ENCODE peak calls at places on chromosomes 4 and X, in five cellular contexts. One of them, this sample, is unnamed.

GRCh38 chr4:140344111-140344510 is 29.3 kb upstream of the SCOC start:
- DNase-seq in tibial nerve: no peak
- DNase-seq in ovary: no peak
- DNase-seq in stomach: no peak
- DNase-seq in A549: no peak
- DNase-seq in this sample: no peak

GRCh38 chr4:73918058-73918457 is 48.9 kb downstream of the CXCL1 start:
- DNase-seq in tibial nerve: no peak
- DNase-seq in stomach: no peak
- DNase-seq in ovary: no peak
- DNase-seq in A549: no peak
- DNase-seq in this sample: no peak

GRCh38 chr4:114187592-114187991 is 208.1 kb upstream of the ARSJ start:
- DNase-seq in ovary: no peak
- DNase-seq in stomach: no peak
- DNase-seq in tibial nerve: no peak
- DNase-seq in A549: no peak
- DNase-seq in this sample: no peak

GRCh38 chrX:49960061-49960460 is 37.7 kb downstream of the CLCN5 start:
- DNase-seq in stomach: no peak
- DNase-seq in ovary: no peak
- DNase-seq in tibial nerve: no peak
- DNase-seq in A549: no peak
- DNase-seq in this sample: no peak

GRCh38 chr4:48877827-48878535 is 28.6 kb downstream of the OCIAD2 start:
- DNase-seq in tibial nerve: no peak
- DNase-seq in A549: no peak
- DNase-seq in ovary: no peak
- DNase-seq in stomach: no peak
- DNase-seq in this sample: no peak

GRCh38 chrX:17559728-17560379 is 177.4 kb upstream of the SCML1 start:
- DNase-seq in ovary: no peak
- DNase-seq in A549: peak
- DNase-seq in tibial nerve: no peak
- DNase-seq in stomach: peak
- DNase-seq in this sample: no peak

GRCh38 chrX:110003167-110004156 is 548 bp downstream of the TMEM164 start:
- DNase-seq in tibial nerve: no peak
- DNase-seq in A549: peak
- DNase-seq in ovary: peak
- DNase-seq in stomach: peak
- DNase-seq in this sample: no peak

GRCh38 chr4:146643812-146644401 is 5.2 kb downstream of the POU4F2 start:
- DNase-seq in A549: no peak
- DNase-seq in tibial nerve: no peak
- DNase-seq in stomach: no peak
- DNase-seq in ovary: no peak
- DNase-seq in this sample: no peak

GRCh38 chrX:147364896-147365295 is 546.8 kb upstream of the FMR1 start:
- DNase-seq in tibial nerve: no peak
- DNase-seq in A549: no peak
- DNase-seq in stomach: no peak
- DNase-seq in ovary: no peak
- DNase-seq in this sample: no peak

GRCh38 chr4:156672924-156673323 is 298.7 kb downstream of the PDGFC start:
- DNase-seq in A549: no peak
- DNase-seq in ovary: no peak
- DNase-seq in tibial nerve: no peak
- DNase-seq in stomach: no peak
- DNase-seq in this sample: no peak

GRCh38 chr4:2790583-2791517 is 2.0 kb upstream of the SH3BP2 start:
- DNase-seq in A549: no peak
- DNase-seq in tibial nerve: peak
- DNase-seq in stomach: no peak
- DNase-seq in ovary: peak
- DNase-seq in this sample: peak

GRCh38 chr4:183321516-183321915 is 710 bp downstream of the CLDN24 start:
- DNase-seq in tibial nerve: no peak
- DNase-seq in stomach: no peak
- DNase-seq in ovary: no peak
- DNase-seq in A549: no peak
- DNase-seq in this sample: no peak

GRCh38 chr4:831483-831805 is 5.5 kb upstream of the CPLX1 start:
- DNase-seq in tibial nerve: no peak
- DNase-seq in stomach: no peak
- DNase-seq in ovary: no peak
- DNase-seq in A549: no peak
- DNase-seq in this sample: no peak

GRCh38 chr4:113646456-113646809 is 115.1 kb downstream of the CAMK2D start:
- DNase-seq in stomach: no peak
- DNase-seq in tibial nerve: no peak
- DNase-seq in A549: peak
- DNase-seq in ovary: no peak
- DNase-seq in this sample: no peak

DNA sequence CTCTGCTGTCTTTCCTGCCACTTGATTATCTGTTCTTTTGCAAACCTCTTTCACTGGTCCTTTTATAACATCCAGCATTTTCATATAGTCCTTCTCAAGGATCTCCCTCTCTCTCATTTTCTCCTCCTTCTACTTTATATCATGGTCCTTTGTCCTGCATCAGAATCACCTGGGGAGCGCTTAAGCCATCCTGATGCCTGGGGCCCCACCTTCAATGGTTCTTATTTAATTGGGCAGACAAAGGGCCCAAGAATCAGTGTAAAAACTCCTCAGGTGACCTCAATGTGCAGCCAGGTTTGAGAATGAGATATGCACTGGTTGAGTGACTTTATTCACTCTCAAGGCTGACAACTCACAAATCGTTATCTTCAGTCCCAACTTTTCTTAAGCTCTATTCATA is 283.9 kb downstream of the UNC5C start:
- DNase-seq in A549: no peak
- DNase-seq in stomach: no peak
- DNase-seq in tibial nerve: no peak
- DNase-seq in ovary: no peak
- DNase-seq in this sample: no peak
- H3K27ac ChIP-seq in A549: no peak
- H3K27ac ChIP-seq in stomach: no peak
- H3K27ac ChIP-seq in tibial nerve: no peak
- H3K27ac ChIP-seq in ovary: no peak
- H3K27ac ChIP-seq in this sample: no peak

GRCh38 chr4:94416981-94417380 is 34.8 kb upstream of the PDLIM5 start:
- DNase-seq in A549: no peak
- DNase-seq in stomach: no peak
- DNase-seq in tibial nerve: no peak
- DNase-seq in ovary: no peak
- DNase-seq in this sample: no peak

GRCh38 chr4:94416335-94416734 is 35.4 kb upstream of the PDLIM5 start:
- DNase-seq in A549: no peak
- DNase-seq in ovary: no peak
- DNase-seq in stomach: no peak
- DNase-seq in tibial nerve: no peak
- DNase-seq in this sample: no peak

GRCh38 chr4:94420356-94420755 is 31.4 kb upstream of the PDLIM5 start:
- DNase-seq in stomach: no peak
- DNase-seq in tibial nerve: no peak
- DNase-seq in ovary: no peak
- DNase-seq in A549: no peak
- DNase-seq in this sample: no peak

GRCh38 chr4:94419549-94419948 is 32.2 kb upstream of the PDLIM5 start:
- DNase-seq in ovary: no peak
- DNase-seq in stomach: no peak
- DNase-seq in tibial nerve: no peak
- DNase-seq in A549: no peak
- DNase-seq in this sample: no peak

DNA sequence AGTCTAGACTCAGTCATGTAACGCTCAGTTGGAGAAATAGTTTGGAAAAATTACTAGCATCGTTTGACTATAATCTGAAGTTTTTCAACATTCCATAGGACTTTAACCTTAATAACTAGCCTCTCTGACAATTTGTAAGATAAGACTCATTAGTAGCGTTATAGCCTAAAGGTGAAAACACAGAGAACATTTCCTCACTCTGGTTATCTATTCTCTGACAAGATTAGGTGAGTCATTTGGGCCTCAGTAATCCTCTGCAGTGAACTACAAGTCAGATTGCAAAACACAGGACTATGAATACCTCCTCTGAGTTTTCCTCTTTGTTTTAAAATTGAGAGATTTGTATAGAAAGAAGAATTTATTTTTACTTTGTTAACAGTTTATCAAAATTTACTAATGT is 31.8 kb upstream of the PDLIM5 start:
- DNase-seq in A549: no peak
- DNase-seq in stomach: no peak
- DNase-seq in ovary: no peak
- DNase-seq in tibial nerve: no peak
- DNase-seq in this sample: no peak
- TF ChIP-seq EP300 in A549: no peak
- TF ChIP-seq EP300 in stomach: no peak
- TF ChIP-seq EP300 in ovary: no peak
- TF ChIP-seq EP300 in tibial nerve: no peak
- TF ChIP-seq EP300 in this sample: no peak

GRCh38 chr4:4857001-4857808 is 2.3 kb upstream of the MSX1 start:
- DNase-seq in stomach: no peak
- DNase-seq in tibial nerve: no peak
- DNase-seq in A549: no peak
- DNase-seq in ovary: no peak
- DNase-seq in this sample: peak
- H3K27ac ChIP-seq in stomach: no peak
- H3K27ac ChIP-seq in tibial nerve: no peak
- H3K27ac ChIP-seq in A549: no peak
- H3K27ac ChIP-seq in ovary: no peak
- H3K27ac ChIP-seq in this sample: no peak

GRCh38 chrX:41634284-41634683 is 54.5 kb upstream of the GPR34 start:
- DNase-seq in ovary: no peak
- DNase-seq in A549: no peak
- DNase-seq in tibial nerve: no peak
- DNase-seq in stomach: no peak
- DNase-seq in this sample: no peak
- TF ChIP-seq EP300 in ovary: no peak
- TF ChIP-seq EP300 in A549: no peak
- TF ChIP-seq EP300 in tibial nerve: peak
- TF ChIP-seq EP300 in stomach: no peak
- TF ChIP-seq EP300 in this sample: no peak

DNA sequence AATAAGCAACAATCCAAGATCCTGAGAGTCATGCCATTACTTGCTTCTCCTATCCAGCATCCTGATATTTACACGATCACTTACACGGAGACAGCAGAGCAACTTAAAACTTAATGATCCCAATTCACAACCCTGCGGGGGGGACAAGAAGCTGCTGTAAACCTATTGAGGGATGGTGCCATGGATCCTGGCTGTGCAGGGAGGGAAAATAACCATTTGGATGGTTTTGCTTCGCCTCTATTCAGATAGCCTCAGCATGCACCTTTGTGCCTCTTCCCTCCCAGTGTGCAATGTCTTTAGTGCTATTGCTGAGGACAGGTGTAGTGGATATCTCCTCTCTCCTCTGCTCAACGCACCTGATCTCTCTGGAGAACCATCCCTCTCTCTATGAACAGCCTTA is 89.7 kb upstream of the PPARGC1A start:
- DNase-seq in tibial nerve: no peak
- DNase-seq in A549: no peak
- DNase-seq in stomach: no peak
- DNase-seq in ovary: no peak
- DNase-seq in this sample: no peak
- H3K27ac ChIP-seq in tibial nerve: no peak
- H3K27ac ChIP-seq in A549: no peak
- H3K27ac ChIP-seq in stomach: no peak
- H3K27ac ChIP-seq in ovary: no peak
- H3K27ac ChIP-seq in this sample: no peak